ENCODE peak calls at places on chromosomes 3 and 15, in five cellular contexts. J is thoracic aorta, M is esophagus squamous epithelium, K is lower leg skin, I is body of pancreas. Y is an unnamed sample.

GRCh38 chr15:41502787-41503668 is 9.4 kb downstream of the ITPKA start:
- DNase-seq in M (no peak), K (no peak), J (no peak), I (no peak), Y (no peak)

GRCh38 chr15:41996921-41997592 is 23.8 kb downstream of the PLA2G4E start:
- DNase-seq in M (no peak), I (no peak), J (no peak), K (no peak), Y (no peak)

GRCh38 chr3:122247825-122248185 is 64.3 kb downstream of the CASR start:
- DNase-seq in K (no peak), M (no peak), I (peak; percentile 22), J (no peak), Y (no peak)

GRCh38 chr3:38138347-38139190 is at the start of gene MYD88:
- DNase-seq in J (peak; percentile 45), I (peak; percentile 77), K (peak; percentile 73), M (peak; percentile 59), Y (peak; percentile 84)

GRCh38 chr3:171935261-171936123 is 92.3 kb downstream of the TMEM212 start:
- DNase-seq in I (no peak), M (no peak), J (no peak), K (no peak), Y (no peak)

GRCh38 chr3:63740116-63740515 is 79.0 kb upstream of the C3orf49 start:
- DNase-seq in M (no peak), I (no peak), K (no peak), J (no peak), Y (no peak)

GRCh38 chr3:11154953-11155325 is 646 bp downstream of the HRH1 start:
- DNase-seq in M (no peak), K (no peak), J (no peak), I (no peak), Y (no peak)

GRCh38 chr15:71547066-71547465 is 263.3 kb upstream of the NR2E3 start:
- DNase-seq in M (no peak), I (no peak), K (no peak), J (no peak), Y (peak; percentile 42)

GRCh38 chr15:48925714-48926223 is 38.0 kb downstream of the SHC4 start:
- DNase-seq in M (no peak), K (no peak), I (no peak), J (no peak), Y (no peak)

GRCh38 chr3:105866656-105867653 is 1.9 kb downstream of the CBLB start:
- DNase-seq in M (no peak), J (no peak), K (no peak), I (no peak), Y (no peak)

GRCh38 chr3:187955076-187955952 is 198.6 kb upstream of the LPP start:
- DNase-seq in I (no peak), M (no peak), J (no peak), K (peak; percentile 55), Y (no peak)

GRCh38 chr15:70856884-70857546 is 3.1 kb upstream of the LARP6 start:
- DNase-seq in J (peak; percentile 58), M (no peak), K (peak; percentile 88), I (peak; percentile 67), Y (peak; percentile 91)

GRCh38 chr3:108346301-108346989 is 50.1 kb downstream of the HHLA2 start:
- DNase-seq in K (no peak), I (no peak), M (no peak), J (no peak), Y (no peak)

GRCh38 chr3:12861611-12862010 is 20.2 kb upstream of the RPL32 start:
- DNase-seq in J (no peak), I (no peak), M (no peak), K (no peak), Y (no peak)

GRCh38 chr15:58506064-58506490 is 74.3 kb downstream of the LIPC start:
- DNase-seq in J (no peak), M (no peak), I (no peak), K (no peak), Y (no peak)

GRCh38 chr3:24253336-24253735 is 241.3 kb downstream of the THRB start:
- DNase-seq in I (no peak), K (no peak), M (no peak), J (no peak), Y (no peak)

GRCh38 chr3:148737104-148737525 is 39.4 kb downstream of the AGTR1 start:
- DNase-seq in M (no peak), I (peak; percentile 48), K (no peak), J (no peak), Y (no peak)

GRCh38 chr3:50168791-50169190 is 13.7 kb downstream of the SEMA3F start:
- DNase-seq in K (no peak), M (no peak), I (no peak), J (no peak), Y (no peak)

GRCh38 chr3:113241292-113242033 is 30.1 kb downstream of the BOC start:
- DNase-seq in M (no peak), I (no peak), K (no peak), J (no peak), Y (no peak)

GRCh38 chr15:36294359-36294758 is 285.1 kb upstream of the CDIN1 start:
- DNase-seq in I (no peak), M (no peak), K (no peak), J (no peak), Y (no peak)

GRCh38 chr15:64901914-64902313 is 9.8 kb upstream of the ANKDD1A start:
- DNase-seq in M (no peak), I (no peak), J (no peak), K (no peak), Y (no peak)

GRCh38 chr3:26712211-26713026 is 89.8 kb downstream of the LRRC3B start:
- DNase-seq in M (no peak), I (no peak), K (no peak), J (no peak), Y (no peak)

GRCh38 chr3:40528426-40528825 is 3.7 kb downstream of the ZNF621 start:
- DNase-seq in K (no peak), I (no peak), M (no peak), J (no peak), Y (no peak)

GRCh38 chr3:101695779-101696372 is 9.4 kb upstream of the RPL24 start:
- DNase-seq in K (peak; percentile 44), J (no peak), M (no peak), I (no peak), Y (peak; percentile 38)

GRCh38 chr3:184160456-184160855 is 5.3 kb downstream of the DVL3 start:
- DNase-seq in J (no peak), I (no peak), K (no peak), M (no peak), Y (no peak)

DNA sequence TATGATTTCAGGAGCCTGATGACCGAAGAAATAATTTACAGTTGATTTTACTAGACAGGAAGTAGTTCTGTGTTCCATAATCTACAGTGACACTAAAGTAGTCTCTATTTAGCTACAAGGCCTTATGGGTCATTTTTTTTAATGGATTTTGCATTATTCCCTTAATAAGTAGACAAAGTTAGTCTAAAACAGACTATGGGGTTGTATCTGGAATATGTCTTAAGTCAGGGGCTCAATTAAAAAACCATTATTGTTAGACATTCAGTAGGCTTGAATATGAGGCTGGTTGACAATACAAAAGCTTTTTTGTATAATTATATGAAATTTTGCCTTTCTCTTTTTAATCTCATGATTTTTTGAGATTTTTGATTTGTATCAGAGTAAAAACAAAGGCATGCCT is 820.0 kb upstream of the SEMA6D start:
- DNase-seq in J (no peak), I (no peak), K (no peak), M (no peak), Y (no peak)
- TF ChIP-seq CTCF in J (no peak), I (no peak), K (no peak), M (no peak), Y (no peak)

DNA sequence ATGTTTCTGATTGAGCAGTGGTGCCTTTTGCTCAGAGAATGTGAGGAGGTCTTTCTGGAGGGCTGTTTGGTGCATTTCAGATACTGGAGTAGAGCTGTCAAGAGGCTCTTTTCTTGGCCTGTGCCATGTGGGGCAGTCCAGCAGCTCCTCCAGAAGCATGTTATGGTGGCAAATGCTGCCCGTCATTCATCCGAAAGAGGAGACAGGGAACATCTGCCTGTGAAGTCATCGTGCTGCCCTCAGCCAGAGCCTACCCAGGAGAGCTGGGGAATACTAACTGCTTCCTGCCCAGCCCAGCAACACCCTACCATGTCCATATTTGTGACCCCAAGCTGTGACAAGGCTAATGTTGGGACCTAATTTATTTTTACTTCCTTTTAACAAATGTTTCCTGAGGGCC is 82.2 kb upstream of the SLC6A6 start:
- DNase-seq in K (no peak), J (no peak), I (no peak), M (no peak), Y (no peak)
- H3K4me3 ChIP-seq in K (no peak overlapping the region), J (no peak overlapping the region), I (no peak overlapping the region), M (no peak overlapping the region), Y (no peak overlapping the region)

DNA sequence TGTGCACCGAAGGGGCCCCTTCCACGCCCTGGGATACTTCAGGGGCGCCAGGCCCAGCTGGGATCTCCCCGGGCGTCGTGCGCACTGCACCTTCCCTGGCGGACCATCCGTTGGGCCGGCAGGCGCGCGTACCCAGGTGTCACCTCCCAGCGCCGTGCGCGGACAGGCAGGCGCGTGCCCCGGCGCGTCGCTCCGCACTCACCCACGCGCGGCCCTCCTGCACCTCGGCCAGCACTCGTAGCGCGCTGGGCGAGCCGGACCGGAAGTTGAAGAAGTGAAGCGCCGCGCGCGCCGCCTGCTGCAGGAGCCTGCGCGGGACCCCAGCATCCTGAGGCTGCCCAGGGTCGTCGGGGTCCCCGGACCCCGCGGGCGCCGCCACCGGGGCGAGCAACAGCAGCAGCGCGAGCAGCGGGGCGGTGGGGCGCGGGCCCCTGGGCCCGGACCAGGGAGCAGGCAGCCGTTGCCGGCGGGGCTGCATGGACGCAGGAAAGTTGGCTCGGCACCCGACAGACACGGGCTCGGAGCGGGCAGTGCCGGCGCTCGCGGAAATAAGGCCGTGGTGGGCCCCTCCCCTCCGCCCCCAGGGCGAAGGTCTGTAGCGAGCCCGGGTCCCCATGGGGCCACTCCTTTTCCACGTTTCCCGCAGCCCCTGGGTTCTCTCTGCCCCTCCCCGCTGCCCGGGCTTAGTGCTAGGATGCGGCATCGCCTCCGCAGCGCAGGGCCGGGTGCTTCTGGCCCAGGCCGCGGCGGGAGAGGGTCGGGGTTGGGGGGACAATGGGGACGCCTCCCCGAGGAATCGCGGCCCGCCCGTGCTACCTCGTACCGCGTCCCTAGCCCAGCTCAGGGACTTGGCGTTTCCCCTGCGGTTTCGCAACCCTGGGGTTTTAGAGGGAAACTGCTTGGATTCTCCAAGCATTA is at the start of gene RARRES1:
- DNase-seq in K (no peak), J (no peak), M (no peak), I (peak; percentile 65), Y (peak; percentile 55)
- TF ChIP-seq CTCF in K (no peak), J (no peak), M (no peak), I (no peak), Y (no peak)

GRCh38 chr15:63870403-63871209 is 36.9 kb upstream of the HERC1 start:
- DNase-seq in J (no peak), M (no peak), K (no peak), I (no peak), Y (peak; percentile 20)

GRCh38 chr15:63877713-63878271 is 44.0 kb upstream of the HERC1 start:
- DNase-seq in I (no peak), K (no peak), M (no peak), J (no peak), Y (no peak)

GRCh38 chr15:63876085-63876662 is 42.4 kb upstream of the HERC1 start:
- DNase-seq in K (no peak), I (no peak), M (no peak), J (no peak), Y (no peak)

GRCh38 chr15:63872759-63873510 is 39.2 kb upstream of the HERC1 start:
- DNase-seq in J (no peak), I (no peak), K (no peak), M (no peak), Y (no peak)

DNA sequence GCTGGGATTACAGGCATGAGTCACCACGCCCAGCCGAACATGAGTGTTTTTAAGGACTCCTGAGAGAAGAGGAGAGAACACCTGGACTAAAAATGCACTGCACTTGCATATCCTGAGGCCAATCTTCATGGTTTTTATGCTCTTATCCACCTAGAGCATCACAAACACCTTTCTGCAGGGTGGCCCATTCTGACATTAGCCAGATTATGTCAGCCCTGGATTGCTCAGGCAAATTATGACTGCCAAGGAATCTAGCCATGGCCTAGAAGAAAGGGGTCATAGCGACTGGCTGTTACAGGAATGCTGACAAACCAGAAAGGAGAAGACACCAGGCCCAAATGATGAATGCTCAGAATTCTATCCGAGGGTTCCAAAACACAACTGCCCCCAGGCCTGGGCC is 40.9 kb upstream of the HERC1 start:
- DNase-seq in J (no peak), M (no peak), K (no peak), I (no peak), Y (no peak)
- H3K4me3 ChIP-seq in J (no peak overlapping the region), M (no peak overlapping the region), K (no peak overlapping the region), I (no peak overlapping the region), Y (no peak overlapping the region)

Y was measured in heart right ventricle.